ENCODE peak calls at places on chromosomes 3 and 15, in seven cellular contexts. Q, L, S, P, U, A and I are unnamed samples.

GRCh38 chr3:129403450-129403849 is 25.0 kb downstream of the EFCAB12 start:
- DNase-seq in Q (no peak), L (no peak), S (no peak), P (no peak), U (no peak), A (no peak), I (no peak)

GRCh38 chr3:75650191-75650590 is 13.9 kb upstream of the FRG2C start:
- DNase-seq in Q (no peak), L (no peak), S (no peak), P (no peak), U (no peak), A (no peak), I (no peak)

GRCh38 chr3:188571531-188572115 is 417.7 kb downstream of the LPP start:
- DNase-seq in Q (no peak), L (no peak), S (no peak), P (no peak), U (no peak), A (no peak), I (no peak)

GRCh38 chr3:11548721-11549131 is 95.0 kb downstream of the VGLL4 start:
- DNase-seq in Q (no peak), L (peak; percentile 36), S (no peak), P (no peak), U (no peak), A (peak; percentile 83), I (no peak)

GRCh38 chr3:50260942-50261441 is 8.0 kb upstream of the SEMA3B start:
- DNase-seq in Q (no peak), L (no peak), S (no peak), P (no peak), U (no peak), A (no peak), I (no peak)

GRCh38 chr3:151330374-151330773 is 1.0 kb upstream of the P2RY13 start:
- DNase-seq in Q (no peak), L (no peak), S (no peak), P (no peak), U (no peak), A (no peak), I (no peak)

GRCh38 chr15:66743703-66744536 is 41.9 kb downstream of the SMAD6 start:
- DNase-seq in Q (no peak), L (no peak), S (no peak), P (no peak), U (peak; percentile 31), A (no peak), I (no peak)

GRCh38 chr15:84400820-84401219 is 165.2 kb downstream of the GOLGA6L4 start:
- DNase-seq in Q (peak; percentile 44), L (no peak), S (no peak), P (no peak), U (no peak), A (no peak), I (no peak)

GRCh38 chr15:57570994-57571393 is 20.7 kb upstream of the MYZAP start:
- DNase-seq in Q (no peak), L (peak; percentile 19), S (no peak), P (no peak), U (no peak), A (peak; percentile 68), I (no peak)

GRCh38 chr3:16476636-16477035 is 36.9 kb downstream of the RFTN1 start:
- DNase-seq in Q (no peak), L (no peak), S (no peak), P (no peak), U (no peak), A (peak; percentile 96), I (no peak)